ENCODE peak calls at places on chromosomes 7 and 10, in four cellular contexts. A, J, W and H are unnamed samples.
A peak's percentile ranks its signal among the peaks of the same experiment; 100 is the strongest.

GRCh38 chr7:158353606-158354570 is 233.7 kb downstream of the PTPRN2 start:
- DNase-seq in J (no peak), A (no peak), W (peak; percentile 78), H (peak; percentile 81)

GRCh38 chr10:43790147-43790546 is 141.5 kb upstream of the ZNF32 start:
- DNase-seq in J (no peak), A (no peak), W (no peak), H (no peak)

GRCh38 chr10:29517352-29517923 is 117.3 kb downstream of the SVIL start:
- DNase-seq in A (no peak), J (peak; percentile 45), W (peak; percentile 88), H (peak; percentile 93)

GRCh38 chr7:67625257-67625713 is 628.7 kb downstream of the TYW1 start:
- DNase-seq in A (peak; percentile 83), W (peak; percentile 93), J (peak; percentile 11), H (peak; percentile 92)

GRCh38 chr7:117014673-117015133 is 61.4 kb downstream of the ST7 start:
- DNase-seq in W (no peak), J (peak; percentile 68), A (no peak), H (peak; percentile 32)

GRCh38 chr7:108417926-108418325 is 38.3 kb downstream of the NRCAM start:
- DNase-seq in A (no peak), W (no peak), J (no peak), H (no peak)

GRCh38 chr7:73971701-73972341 is 56.2 kb upstream of the ELN start:
- DNase-seq in W (peak; percentile 84), J (no peak), A (peak; percentile 38), H (peak; percentile 85)

GRCh38 chr10:31242902-31243301 is 76.1 kb upstream of the ZEB1 start:
- DNase-seq in W (peak; percentile 42), A (peak; percentile 7), J (peak; percentile 99), H (peak; percentile 90)

GRCh38 chr10:72449842-72450495 is 95.2 kb upstream of the DNAJB12 start:
- DNase-seq in A (no peak), W (no peak), J (no peak), H (no peak)

DNA sequence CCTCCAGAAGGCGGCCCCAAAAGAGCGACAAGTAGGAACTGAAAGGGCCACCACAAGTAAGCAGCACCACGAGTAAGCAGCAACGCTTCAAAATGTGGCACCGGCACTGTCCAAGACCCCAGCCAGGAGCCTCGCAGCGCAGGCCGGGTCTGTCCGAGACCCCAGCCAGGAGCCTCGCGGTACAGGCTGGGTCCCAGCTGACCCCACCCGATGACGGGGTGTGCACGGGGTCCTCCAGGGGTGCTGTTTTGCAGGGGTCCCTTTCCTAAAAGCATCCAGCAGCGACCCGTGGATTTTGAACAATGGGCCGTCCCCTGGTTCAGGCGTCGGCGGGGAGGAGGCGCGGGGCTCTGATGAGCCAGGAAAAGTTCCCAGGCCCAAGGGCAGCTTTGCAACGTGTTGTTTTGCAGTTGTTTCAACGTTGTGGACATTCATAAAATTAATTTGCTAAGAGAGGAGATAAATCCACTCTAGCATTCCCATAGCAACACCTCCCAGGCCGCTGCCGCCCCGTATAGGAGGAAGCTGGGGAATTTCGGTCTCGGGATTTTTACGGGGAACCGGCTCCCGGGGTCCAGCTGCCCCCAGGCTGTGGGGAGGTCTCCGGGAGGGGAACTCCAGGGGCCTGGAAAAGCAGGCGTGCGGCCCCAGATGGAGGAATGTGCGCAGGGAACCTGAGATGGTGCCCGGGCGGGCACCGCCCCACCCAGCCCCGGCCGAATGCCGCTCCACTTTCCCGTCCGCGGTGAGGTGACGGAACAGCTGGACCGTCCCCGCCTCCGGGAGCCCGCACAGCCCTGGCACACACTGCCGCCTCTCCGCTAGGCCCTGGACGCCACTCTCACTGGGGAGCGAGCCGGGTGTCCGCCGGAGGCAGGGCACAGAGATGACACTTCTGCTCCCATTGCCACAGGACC is 51.7 kb upstream of the PDGFA start:
- DNase-seq in J (no peak), A (no peak), W (no peak), H (no peak)
- H3K18ac ChIP-seq in J (no peak overlapping the region), A (no peak overlapping the region), W (no peak overlapping the region), H (no peak overlapping the region)

GRCh38 chr10:84261236-84261635 is 16.4 kb downstream of the RGR start:
- DNase-seq in W (no peak), J (no peak), A (no peak), H (no peak)
- H3K56ac ChIP-seq in W (no peak overlapping the region), J (no peak overlapping the region), A (no peak overlapping the region), H (no peak overlapping the region)

GRCh38 chr10:102269017-102269416 is 23.7 kb downstream of the GBF1 start:
- DNase-seq in J (no peak), A (no peak), W (no peak), H (no peak)
- H3K18ac ChIP-seq in J (no peak overlapping the region), A (no peak overlapping the region), W (no peak overlapping the region), H (no peak overlapping the region)

GRCh38 chr10:59593768-59594167 is 115.9 kb downstream of the SLC16A9 start:
- DNase-seq in J (no peak), W (no peak), A (no peak), H (no peak)
- H3K56ac ChIP-seq in J (no peak overlapping the region), W (no peak overlapping the region), A (no peak overlapping the region), H (no peak overlapping the region)

DNA sequence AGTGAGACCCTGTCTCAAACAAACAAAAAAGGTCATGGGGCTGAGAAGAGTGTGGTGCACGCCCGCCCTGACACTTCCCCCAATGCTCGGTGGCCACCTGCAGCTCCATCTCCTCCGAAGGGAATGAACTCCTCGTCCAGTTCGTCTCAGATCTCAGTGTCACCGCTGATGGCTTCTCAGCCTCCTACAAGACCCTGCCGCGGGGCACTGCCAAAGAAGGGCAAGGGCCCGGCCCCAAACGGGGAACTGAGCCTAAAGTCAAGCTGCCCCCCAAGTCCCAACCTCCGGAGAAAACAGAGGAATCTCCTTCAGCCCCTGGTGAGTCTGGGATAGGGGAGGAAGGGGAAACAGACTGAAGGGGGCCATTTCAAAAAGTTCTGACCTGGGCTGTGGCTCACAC is 4.2 kb downstream of the PCOLCE start:
- DNase-seq in A (no peak), J (no peak), W (no peak), H (no peak)
- H3K18ac ChIP-seq in A (no peak overlapping the region), J (no peak overlapping the region), W (no peak overlapping the region), H (no peak overlapping the region)

GRCh38 chr10:83806716-83807115 is 332.6 kb upstream of the GHITM start:
- DNase-seq in A (no peak), W (no peak), J (no peak), H (no peak)
- H3K56ac ChIP-seq in A (no peak overlapping the region), W (no peak overlapping the region), J (no peak overlapping the region), H (no peak overlapping the region)

DNA sequence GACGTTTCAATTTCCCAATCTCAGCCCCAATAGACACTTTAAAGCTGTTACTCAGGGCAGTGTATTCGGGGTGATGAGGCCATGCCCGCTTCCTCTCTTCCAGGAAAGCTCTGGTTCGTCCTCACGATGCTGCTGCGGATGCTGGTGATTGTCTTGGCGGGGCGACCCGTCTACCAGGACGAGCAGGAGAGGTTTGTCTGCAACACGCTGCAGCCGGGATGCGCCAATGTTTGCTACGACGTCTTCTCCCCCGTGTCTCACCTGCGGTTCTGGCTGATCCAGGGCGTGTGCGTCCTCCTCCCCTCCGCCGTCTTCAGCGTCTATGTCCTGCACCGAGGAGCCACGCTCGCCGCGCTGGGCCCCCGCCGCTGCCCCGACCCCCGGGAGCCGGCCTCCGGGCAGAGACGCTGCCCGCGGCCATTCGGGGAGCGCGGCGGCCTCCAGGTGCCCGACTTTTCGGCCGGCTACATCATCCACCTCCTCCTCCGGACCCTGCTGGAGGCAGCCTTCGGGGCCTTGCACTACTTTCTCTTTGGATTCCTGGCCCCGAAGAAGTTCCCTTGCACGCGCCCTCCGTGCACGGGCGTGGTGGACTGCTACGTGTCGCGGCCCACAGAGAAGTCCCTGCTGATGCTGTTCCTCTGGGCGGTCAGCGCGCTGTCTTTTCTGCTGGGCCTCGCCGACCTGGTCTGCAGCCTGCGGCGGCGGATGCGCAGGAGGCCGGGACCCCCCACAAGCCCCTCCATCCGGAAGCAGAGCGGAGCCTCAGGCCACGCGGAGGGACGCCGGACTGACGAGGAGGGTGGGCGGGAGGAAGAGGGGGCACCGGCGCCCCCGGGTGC is 2.6 kb downstream of the GJD4 start:
- DNase-seq in W (no peak), A (no peak), J (no peak), H (no peak)
- H3K18ac ChIP-seq in W (no peak overlapping the region), A (no peak overlapping the region), J (peak overlapping the region; percentile 14), H (no peak overlapping the region)

GRCh38 chr7:105992888-105993287 is 29.8 kb downstream of the CDHR3 start:
- DNase-seq in W (no peak), J (no peak), A (no peak), H (no peak)
- H3K56ac ChIP-seq in W (no peak overlapping the region), J (no peak overlapping the region), A (no peak overlapping the region), H (no peak overlapping the region)

GRCh38 chr10:131520206-131520605 is 208.7 kb upstream of the TCERG1L start:
- DNase-seq in J (no peak), W (no peak), A (no peak), H (no peak)

GRCh38 chr10:131516285-131516684 is 204.8 kb upstream of the TCERG1L start:
- DNase-seq in A (no peak), J (no peak), W (no peak), H (no peak)

GRCh38 chr10:131517781-131518180 is 206.3 kb upstream of the TCERG1L start:
- DNase-seq in W (no peak), A (no peak), J (no peak), H (no peak)

GRCh38 chr10:131514454-131514853 is 202.9 kb upstream of the TCERG1L start:
- DNase-seq in W (no peak), J (no peak), A (no peak), H (peak; percentile 51)

GRCh38 chr10:131519723-131520122 is 208.2 kb upstream of the TCERG1L start:
- DNase-seq in A (no peak), W (no peak), J (no peak), H (no peak)
- H3K18ac ChIP-seq in A (no peak overlapping the region), W (no peak overlapping the region), J (no peak overlapping the region), H (no peak overlapping the region)

GRCh38 chr7:150346922-150347321 is 5.5 kb upstream of the RARRES2 start:
- DNase-seq in A (no peak), J (no peak), W (no peak), H (no peak)

GRCh38 chr7:150343225-150343624 is 1.8 kb upstream of the RARRES2 start:
- DNase-seq in A (no peak), J (no peak), W (no peak), H (no peak)

GRCh38 chr7:150342119-150342405 is 633 bp upstream of the RARRES2 start:
- DNase-seq in W (no peak), A (no peak), J (no peak), H (no peak)

GRCh38 chr7:150345012-150345411 is 3.6 kb upstream of the RARRES2 start:
- DNase-seq in J (no peak), A (no peak), W (no peak), H (no peak)

GRCh38 chr7:150344299-150344698 is 2.9 kb upstream of the RARRES2 start:
- DNase-seq in A (no peak), J (no peak), W (no peak), H (no peak)
- H3K56ac ChIP-seq in A (no peak overlapping the region), J (no peak overlapping the region), W (no peak overlapping the region), H (no peak overlapping the region)